ENCODE peak calls at places on chromosome 3, in five cellular contexts. J, O, V, B and N are unnamed samples.

GRCh38 chr3:156722219-156722618 is 47.8 kb downstream of the TIPARP start:
- DNase-seq in J (no peak), O (no peak), V (no peak), B (no peak), N (no peak)

GRCh38 chr3:154217663-154218062 is 96.5 kb downstream of the ARHGEF26 start:
- DNase-seq in J (no peak), O (no peak), V (no peak), B (no peak), N (no peak)

GRCh38 chr3:58422756-58423324 is 10.8 kb downstream of the PDHB start:
- DNase-seq in J (peak), O (no peak), V (peak), B (no peak), N (no peak)

GRCh38 chr3:147419062-147419701 is 10.0 kb downstream of the ZIC1 start:
- DNase-seq in J (peak), O (no peak), V (no peak), B (no peak), N (no peak)

GRCh38 chr3:54897028-54897711 is 30.7 kb downstream of the LRTM1 start:
- DNase-seq in J (no peak), O (no peak), V (no peak), B (no peak), N (no peak)

GRCh38 chr3:100776736-100777135 is 67.4 kb downstream of the TFG start:
- DNase-seq in J (no peak), O (no peak), V (no peak), B (no peak), N (no peak)

GRCh38 chr3:13013994-13014754 is 59.1 kb downstream of the IQSEC1 start:
- DNase-seq in J (no peak), O (no peak), V (no peak), B (no peak), N (no peak)

GRCh38 chr3:80769683-80770082 is 991.8 kb downstream of the GBE1 start:
- DNase-seq in J (no peak), O (no peak), V (no peak), B (no peak), N (no peak)

GRCh38 chr3:103056953-103057450 is 622.2 kb downstream of the ZPLD1 start:
- DNase-seq in J (no peak), O (no peak), V (no peak), B (no peak), N (no peak)

GRCh38 chr3:117752984-117753717 is 1043.6 kb downstream of the TUSC7 start:
- DNase-seq in J (no peak), O (no peak), V (no peak), B (no peak), N (no peak)

GRCh38 chr3:50318615-50319014 is 3.9 kb downstream of the HYAL2 start:
- DNase-seq in J (no peak), O (no peak), V (no peak), B (no peak), N (no peak)

GRCh38 chr3:148173836-148174235 is 523.9 kb upstream of the AGTR1 start:
- DNase-seq in J (no peak), O (no peak), V (no peak), B (no peak), N (peak)

GRCh38 chr3:177102526-177102925 is 94.8 kb downstream of the TBL1XR1 start:
- DNase-seq in J (peak), O (no peak), V (no peak), B (no peak), N (no peak)

GRCh38 chr3:187101184-187102072 is 37.9 kb downstream of the RPL39L start:
- DNase-seq in J (peak), O (peak), V (peak), B (no peak), N (peak)

GRCh38 chr3:114363554-114364202 is 69.8 kb downstream of the TIGIT start:
- DNase-seq in J (no peak), O (no peak), V (no peak), B (no peak), N (no peak)

GRCh38 chr3:72632129-72632528 is 216.1 kb downstream of the SHQ1 start:
- DNase-seq in J (no peak), O (no peak), V (no peak), B (no peak), N (no peak)

GRCh38 chr3:85081191-85081895 is 122.6 kb downstream of the CADM2 start:
- DNase-seq in J (peak), O (no peak), V (no peak), B (no peak), N (no peak)

GRCh38 chr3:56917337-56917697 is 115.6 kb upstream of the ARHGEF3 start:
- DNase-seq in J (no peak), O (no peak), V (no peak), B (no peak), N (no peak)
- H3K4me3 ChIP-seq in J (no peak), O (no peak), V (no peak), B (no peak), N (no peak)

DNA sequence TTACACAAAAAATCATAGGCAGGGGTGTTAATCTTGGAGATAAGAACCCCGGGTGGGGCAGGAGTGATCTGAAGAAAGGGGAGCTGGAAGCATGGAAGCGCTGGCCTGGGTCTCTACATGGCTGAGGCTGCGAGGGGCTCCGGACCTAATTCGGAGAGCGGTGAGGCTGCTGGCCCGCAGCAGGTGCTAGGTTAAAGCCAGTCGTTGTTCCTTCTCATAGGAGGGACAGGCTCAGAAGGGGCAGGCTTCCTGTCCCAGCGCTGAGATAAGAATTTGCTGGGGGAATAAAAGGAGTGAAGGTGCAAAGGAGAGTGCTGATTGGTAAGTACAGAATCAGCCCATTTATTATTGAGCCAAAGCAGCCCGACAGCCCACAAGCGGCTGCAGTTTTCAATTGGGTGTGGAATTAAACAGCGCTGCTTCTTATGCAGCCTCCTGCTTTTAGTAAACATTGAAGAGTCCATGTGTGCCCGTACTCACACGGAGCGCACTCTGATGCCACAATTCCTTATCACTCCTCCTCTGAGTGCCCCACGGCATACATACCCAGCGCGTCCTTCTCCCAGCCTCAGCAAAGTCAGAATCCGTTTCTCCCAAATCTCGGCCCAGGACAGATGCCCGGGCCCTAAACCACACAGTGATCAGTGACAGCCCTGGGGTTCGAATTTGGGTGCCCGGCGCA is 17.1 kb downstream of the CHST13 start:
- DNase-seq in J (no peak), O (no peak), V (no peak), B (no peak), N (no peak)
- H3K4me3 ChIP-seq in J (no peak), O (no peak), V (no peak), B (no peak), N (no peak)

DNA sequence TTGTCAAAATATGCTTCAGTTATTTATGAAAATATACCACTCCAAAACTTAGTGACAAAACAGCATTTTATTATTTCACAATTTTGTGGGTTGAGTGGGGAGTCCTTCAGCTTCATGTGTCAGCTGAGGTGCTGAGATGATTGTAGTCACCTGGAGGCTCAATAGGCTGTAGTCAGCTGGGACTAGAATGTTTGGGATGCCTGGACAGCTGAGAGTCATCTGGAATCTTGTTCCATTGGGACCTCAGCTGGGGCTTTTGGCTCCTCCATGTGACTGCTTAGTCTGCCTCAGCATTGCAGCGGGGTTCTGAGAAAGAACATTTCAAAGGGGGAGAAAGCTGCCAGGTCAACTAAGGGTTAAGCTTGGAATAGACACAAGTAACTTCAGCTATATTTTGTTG is 13.4 kb downstream of the STT3B start:
- DNase-seq in J (peak), O (no peak), V (no peak), B (no peak), N (peak)
- H3K4me3 ChIP-seq in J (no peak), O (no peak), V (no peak), B (no peak), N (no peak)

GRCh38 chr3:61935819-61936218 is 374.4 kb downstream of the PTPRG start:
- DNase-seq in J (no peak), O (no peak), V (no peak), B (no peak), N (no peak)

GRCh38 chr3:61936344-61936937 is 375.1 kb downstream of the PTPRG start:
- DNase-seq in J (peak), O (no peak), V (no peak), B (peak), N (no peak)

GRCh38 chr3:61943975-61944374 is 382.6 kb downstream of the PTPRG start:
- DNase-seq in J (no peak), O (no peak), V (no peak), B (no peak), N (no peak)

GRCh38 chr3:61938878-61939549 is 377.6 kb downstream of the PTPRG start:
- DNase-seq in J (no peak), O (no peak), V (no peak), B (no peak), N (no peak)

DNA sequence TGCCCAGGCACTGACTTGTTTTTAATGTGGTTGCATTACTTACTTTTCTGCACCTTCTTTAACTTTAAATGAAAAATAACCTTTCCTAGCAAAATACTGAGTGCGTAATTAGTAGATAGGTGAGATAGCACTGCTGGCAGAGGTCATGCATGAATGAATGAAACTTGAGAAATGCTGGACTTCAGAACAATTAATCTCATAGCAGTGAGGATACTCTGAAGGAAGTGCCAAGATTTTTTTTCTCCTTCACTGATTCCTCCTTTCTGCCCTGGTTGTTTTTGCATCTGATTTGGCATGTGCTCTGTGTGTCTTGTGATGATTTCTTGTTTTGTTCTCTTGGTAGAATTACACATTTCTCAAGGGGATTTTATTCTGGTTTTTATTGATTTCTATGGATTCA is 378.9 kb downstream of the PTPRG start:
- DNase-seq in J (no peak), O (no peak), V (no peak), B (no peak), N (no peak)
- H3K4me3 ChIP-seq in J (no peak), O (no peak), V (no peak), B (no peak), N (no peak)

GRCh38 chr3:37766220-37766605 is 95.5 kb upstream of the CTDSPL start:
- DNase-seq in J (no peak), O (no peak), V (no peak), B (no peak), N (no peak)

GRCh38 chr3:37766797-37767776 is 94.6 kb upstream of the CTDSPL start:
- DNase-seq in J (no peak), O (no peak), V (no peak), B (no peak), N (no peak)

GRCh38 chr3:37764586-37764985 is 97.1 kb upstream of the CTDSPL start:
- DNase-seq in J (no peak), O (no peak), V (no peak), B (no peak), N (no peak)

GRCh38 chr3:37763338-37763737 is 98.3 kb upstream of the CTDSPL start:
- DNase-seq in J (no peak), O (no peak), V (no peak), B (no peak), N (no peak)

DNA sequence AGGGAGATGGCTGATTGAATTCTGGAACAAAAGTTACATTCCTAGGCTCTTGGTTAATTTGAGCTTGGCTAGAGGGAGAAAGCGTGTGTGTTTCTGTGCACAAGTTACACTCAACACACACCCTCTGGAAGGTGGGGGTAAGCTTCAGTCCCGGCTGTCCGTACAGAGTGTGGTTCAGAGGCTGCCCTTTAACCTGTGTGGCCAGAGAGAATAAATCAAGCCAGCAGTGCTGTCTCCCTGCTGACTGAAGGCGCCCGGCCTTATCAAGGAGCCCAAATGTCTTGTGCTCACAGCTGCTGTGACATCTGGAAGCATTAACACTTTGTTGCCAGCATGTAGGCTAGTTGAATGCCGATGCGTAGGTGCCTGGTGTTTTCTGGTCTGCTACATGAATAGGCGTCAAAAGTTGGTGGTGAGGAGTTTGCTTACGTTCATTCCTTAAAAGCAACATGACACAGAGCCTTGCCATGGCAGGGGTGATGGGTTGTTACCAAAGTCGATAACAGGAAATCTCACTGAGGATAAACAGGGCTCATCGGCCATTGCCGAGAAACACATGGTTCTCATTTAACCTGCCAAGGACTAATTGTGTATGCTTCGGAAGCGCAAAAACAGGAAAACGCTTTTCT is 96.0 kb upstream of the CTDSPL start:
- DNase-seq in J (peak), O (peak), V (no peak), B (no peak), N (peak)
- H3K4me3 ChIP-seq in J (no peak), O (peak), V (no peak), B (no peak), N (no peak)

GRCh38 chr3:145698252-145698651 is 462.7 kb downstream of the PLOD2 start:
- DNase-seq in J (no peak), O (no peak), V (no peak), B (no peak), N (no peak)
- H3K4me3 ChIP-seq in J (no peak), O (no peak), V (no peak), B (no peak), N (no peak)

DNA sequence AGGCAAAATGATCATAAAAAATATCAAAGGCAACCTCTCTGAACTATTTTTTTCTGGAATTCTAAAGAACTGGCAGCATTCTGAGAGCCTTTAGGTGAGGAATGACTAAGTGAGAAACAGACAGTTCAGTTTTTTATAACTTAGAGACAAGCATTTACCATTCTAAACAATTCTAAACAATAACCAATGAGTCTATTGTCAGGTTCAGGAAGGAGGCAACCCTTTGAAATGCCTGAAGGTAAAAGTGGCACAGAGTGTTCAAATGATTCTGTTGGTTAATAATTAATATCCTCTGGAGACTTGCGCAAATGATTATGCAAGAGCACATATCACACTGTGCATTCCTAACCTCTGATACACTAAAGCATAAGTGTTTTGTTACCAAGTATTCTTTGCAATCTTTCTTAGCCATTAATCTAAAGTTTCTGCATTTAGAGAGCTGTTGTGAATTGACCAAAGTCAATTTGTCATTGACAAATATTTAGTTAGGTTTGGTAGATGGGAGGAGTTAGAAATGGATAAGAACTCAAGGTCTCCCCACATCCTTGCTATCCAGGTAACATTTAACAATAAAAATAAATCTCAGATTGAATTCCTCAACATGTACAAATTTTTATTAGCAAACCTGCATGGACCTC is 9.2 kb upstream of the TGFBR2 start:
- DNase-seq in J (no peak), O (no peak), V (peak), B (no peak), N (no peak)
- H3K4me3 ChIP-seq in J (no peak), O (no peak), V (no peak), B (no peak), N (no peak)

DNA sequence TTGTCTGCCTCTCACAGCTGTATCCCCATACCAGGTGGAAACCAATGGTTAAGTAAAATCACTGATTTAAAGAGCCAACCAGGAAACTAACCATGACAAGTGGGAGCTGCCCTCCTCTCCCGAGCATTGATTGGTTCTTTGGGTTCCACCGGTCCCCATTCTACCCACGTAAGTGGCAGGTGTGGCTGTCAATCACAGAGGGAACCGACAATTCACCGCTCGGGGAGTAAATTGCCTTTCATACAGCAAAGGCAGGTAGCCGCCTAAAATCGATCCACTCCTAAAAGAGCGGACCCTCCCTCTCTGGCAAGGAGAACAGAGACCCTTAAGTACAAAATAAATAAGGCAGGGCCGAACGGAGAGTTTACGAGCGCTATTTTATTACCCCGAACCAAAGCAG is 1.2 kb downstream of the ERC2 start:
- DNase-seq in J (peak), O (peak), V (peak), B (no peak), N (peak)
- H3K4me3 ChIP-seq in J (peak), O (peak), V (peak), B (peak), N (peak)

GRCh38 chr3:191425322-191425734 is 35.6 kb upstream of the PYDC2 start:
- DNase-seq in J (no peak), O (no peak), V (no peak), B (peak), N (no peak)
- H3K4me3 ChIP-seq in J (no peak), O (peak), V (no peak), B (peak), N (no peak)

DNA sequence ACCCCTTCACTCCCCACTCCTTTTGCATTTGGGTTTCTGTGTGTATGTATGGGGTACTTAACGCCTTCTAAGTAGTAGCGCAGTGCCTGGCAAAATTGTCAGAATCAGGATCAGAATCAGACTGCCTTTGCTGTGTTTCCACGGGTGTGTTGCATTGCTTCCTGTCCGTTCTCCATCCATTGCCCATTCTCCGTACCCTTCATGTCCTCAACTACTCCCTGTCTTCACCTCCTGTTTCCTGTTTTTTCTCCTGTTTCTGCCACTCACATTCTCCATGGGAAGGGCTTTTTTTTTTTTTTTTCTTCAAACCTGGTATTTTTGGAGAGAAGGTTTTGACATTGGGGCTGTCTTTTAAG is 112.9 kb downstream of the FNDC3B start:
- DNase-seq in J (no peak), O (no peak), V (no peak), B (no peak), N (no peak)
- H3K4me3 ChIP-seq in J (no peak), O (no peak), V (no peak), B (no peak), N (no peak)